ENCODE peak calls at places on chromosomes 4 and X, in eight cellular contexts. One of them, this sample, is unnamed. For H3K36me3, the result is how much of the 10 kb centered on the place peaks cover.

GRCh38 chrX:19627533-19627932 is 112.2 kb upstream of the MAP3K15 start:
- DNase-seq in tibial nerve: no peak
- DNase-seq in ovary: no peak
- DNase-seq in stomach: no peak
- DNase-seq in K562: no peak
- DNase-seq in suprapubic skin: no peak
- DNase-seq in sigmoid colon: no peak
- DNase-seq in H1: no peak
- DNase-seq in this sample: no peak

GRCh38 chrX:120857240-120857639 is 18.4 kb downstream of the CT47B1 start:
- DNase-seq in tibial nerve: no peak
- DNase-seq in ovary: no peak
- DNase-seq in stomach: no peak
- DNase-seq in K562: no peak
- DNase-seq in suprapubic skin: no peak
- DNase-seq in sigmoid colon: no peak
- DNase-seq in H1: peak
- DNase-seq in this sample: no peak

GRCh38 chr4:138659041-138659565 is 356.5 kb upstream of the NOCT start:
- DNase-seq in tibial nerve: no peak
- DNase-seq in ovary: no peak
- DNase-seq in stomach: no peak
- DNase-seq in K562: no peak
- DNase-seq in suprapubic skin: no peak
- DNase-seq in sigmoid colon: no peak
- DNase-seq in H1: no peak
- DNase-seq in this sample: no peak

GRCh38 chrX:1385251-1385794 is 6.6 kb downstream of the SLC25A6 start:
- DNase-seq in tibial nerve: no peak
- DNase-seq in ovary: no peak
- DNase-seq in stomach: no peak
- DNase-seq in K562: no peak
- DNase-seq in suprapubic skin: peak
- DNase-seq in sigmoid colon: peak
- DNase-seq in H1: peak
- DNase-seq in this sample: no peak

GRCh38 chr4:174119051-174119450 is 164.4 kb downstream of the FBXO8 start:
- DNase-seq in tibial nerve: no peak
- DNase-seq in ovary: peak
- DNase-seq in stomach: no peak
- DNase-seq in K562: no peak
- DNase-seq in suprapubic skin: no peak
- DNase-seq in sigmoid colon: no peak
- DNase-seq in H1: no peak
- DNase-seq in this sample: no peak

GRCh38 chrX:150581093-150581775 is 12.8 kb downstream of the MTM1 start:
- DNase-seq in tibial nerve: no peak
- DNase-seq in ovary: no peak
- DNase-seq in stomach: no peak
- DNase-seq in K562: no peak
- DNase-seq in suprapubic skin: no peak
- DNase-seq in sigmoid colon: no peak
- DNase-seq in H1: no peak
- DNase-seq in this sample: no peak

GRCh38 chr4:4881432-4881831 is 22.0 kb downstream of the MSX1 start:
- DNase-seq in tibial nerve: no peak
- DNase-seq in ovary: no peak
- DNase-seq in stomach: no peak
- DNase-seq in K562: no peak
- DNase-seq in suprapubic skin: no peak
- DNase-seq in sigmoid colon: no peak
- DNase-seq in H1: no peak
- DNase-seq in this sample: no peak

GRCh38 chr4:123488916-123489315 is 92.3 kb downstream of the SPRY1 start:
- DNase-seq in tibial nerve: no peak
- DNase-seq in ovary: no peak
- DNase-seq in stomach: no peak
- DNase-seq in K562: peak
- DNase-seq in suprapubic skin: no peak
- DNase-seq in sigmoid colon: no peak
- DNase-seq in H1: no peak
- DNase-seq in this sample: no peak

GRCh38 chr4:70651864-70652506 is 14.3 kb downstream of the JCHAIN start:
- DNase-seq in tibial nerve: no peak
- DNase-seq in ovary: no peak
- DNase-seq in stomach: no peak
- DNase-seq in K562: no peak
- DNase-seq in suprapubic skin: no peak
- DNase-seq in sigmoid colon: no peak
- DNase-seq in H1: peak
- DNase-seq in this sample: no peak

GRCh38 chrX:110053453-110053852 is 50.5 kb downstream of the TMEM164 start:
- DNase-seq in tibial nerve: no peak
- DNase-seq in ovary: no peak
- DNase-seq in stomach: no peak
- DNase-seq in K562: no peak
- DNase-seq in suprapubic skin: no peak
- DNase-seq in sigmoid colon: no peak
- DNase-seq in H1: no peak
- DNase-seq in this sample: no peak

GRCh38 chrX:30679369-30679768 is 26.1 kb downstream of the GK start:
- DNase-seq in tibial nerve: no peak
- DNase-seq in ovary: no peak
- DNase-seq in stomach: no peak
- DNase-seq in K562: no peak
- DNase-seq in suprapubic skin: no peak
- DNase-seq in sigmoid colon: no peak
- DNase-seq in H1: no peak
- DNase-seq in this sample: peak

GRCh38 chr4:55993994-55994657 is 45.4 kb downstream of the CEP135 start:
- DNase-seq in tibial nerve: no peak
- DNase-seq in ovary: no peak
- DNase-seq in stomach: no peak
- DNase-seq in K562: no peak
- DNase-seq in suprapubic skin: no peak
- DNase-seq in sigmoid colon: no peak
- DNase-seq in H1: no peak
- DNase-seq in this sample: no peak

GRCh38 chr4:55989716-55990115 is 41.0 kb downstream of the CEP135 start:
- DNase-seq in tibial nerve: no peak
- DNase-seq in ovary: no peak
- DNase-seq in stomach: no peak
- DNase-seq in K562: no peak
- DNase-seq in suprapubic skin: no peak
- DNase-seq in sigmoid colon: no peak
- DNase-seq in H1: no peak
- DNase-seq in this sample: no peak
- TF ChIP-seq EP300 in tibial nerve: no peak
- TF ChIP-seq EP300 in ovary: no peak
- TF ChIP-seq EP300 in stomach: no peak
- TF ChIP-seq EP300 in K562: no peak
- TF ChIP-seq EP300 in suprapubic skin: no peak
- TF ChIP-seq EP300 in sigmoid colon: no peak
- TF ChIP-seq EP300 in H1: no peak
- TF ChIP-seq EP300 in this sample: no peak

DNA sequence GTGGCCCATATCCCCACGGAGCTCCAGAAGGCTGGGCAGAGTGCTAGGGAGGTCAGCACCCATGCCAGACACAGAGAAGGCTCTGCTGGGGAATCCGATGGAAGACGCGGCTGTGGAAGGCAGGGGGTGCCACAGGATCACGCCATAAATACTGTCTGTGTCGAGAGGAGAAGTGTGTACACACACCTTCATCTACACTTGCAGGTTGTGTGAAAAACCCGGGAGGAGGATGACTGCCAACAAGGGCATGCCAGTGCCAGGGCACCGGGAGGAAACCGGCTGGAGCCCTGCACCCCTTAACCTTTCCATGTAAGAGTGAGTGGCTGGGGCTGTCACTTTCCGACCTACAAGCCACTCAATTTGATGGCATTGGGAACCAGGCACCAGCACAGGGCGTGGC is 31.2 kb downstream of the LETM1 start:
- DNase-seq in tibial nerve: no peak
- DNase-seq in ovary: no peak
- DNase-seq in stomach: no peak
- DNase-seq in K562: no peak
- DNase-seq in suprapubic skin: no peak
- DNase-seq in sigmoid colon: no peak
- DNase-seq in H1: no peak
- DNase-seq in this sample: no peak
- H3K36me3 ChIP-seq in tibial nerve: half or more
- H3K36me3 ChIP-seq in ovary: under half
- H3K36me3 ChIP-seq in stomach: half or more
- H3K36me3 ChIP-seq in K562: half or more
- H3K36me3 ChIP-seq in suprapubic skin: half or more
- H3K36me3 ChIP-seq in sigmoid colon: under half
- H3K36me3 ChIP-seq in H1: under half
- H3K36me3 ChIP-seq in this sample: under half

GRCh38 chr4:108743021-108743420 is 19.8 kb downstream of the ETNPPL start:
- DNase-seq in tibial nerve: no peak
- DNase-seq in ovary: no peak
- DNase-seq in stomach: no peak
- DNase-seq in K562: no peak
- DNase-seq in suprapubic skin: no peak
- DNase-seq in sigmoid colon: no peak
- DNase-seq in H1: no peak
- DNase-seq in this sample: no peak
- TF ChIP-seq EP300 in tibial nerve: peak
- TF ChIP-seq EP300 in ovary: no peak
- TF ChIP-seq EP300 in stomach: no peak
- TF ChIP-seq EP300 in K562: no peak
- TF ChIP-seq EP300 in suprapubic skin: no peak
- TF ChIP-seq EP300 in sigmoid colon: no peak
- TF ChIP-seq EP300 in H1: no peak
- TF ChIP-seq EP300 in this sample: no peak

GRCh38 chrX:100830143-100830542 is 10.0 kb downstream of the CSTF2 start:
- DNase-seq in tibial nerve: no peak
- DNase-seq in ovary: no peak
- DNase-seq in stomach: no peak
- DNase-seq in K562: no peak
- DNase-seq in suprapubic skin: no peak
- DNase-seq in sigmoid colon: no peak
- DNase-seq in H1: no peak
- DNase-seq in this sample: no peak
- H3K36me3 ChIP-seq in tibial nerve: half or more
- H3K36me3 ChIP-seq in ovary: under half
- H3K36me3 ChIP-seq in stomach: half or more
- H3K36me3 ChIP-seq in K562: half or more
- H3K36me3 ChIP-seq in suprapubic skin: under half
- H3K36me3 ChIP-seq in sigmoid colon: under half
- H3K36me3 ChIP-seq in H1: under half
- H3K36me3 ChIP-seq in this sample: under half

DNA sequence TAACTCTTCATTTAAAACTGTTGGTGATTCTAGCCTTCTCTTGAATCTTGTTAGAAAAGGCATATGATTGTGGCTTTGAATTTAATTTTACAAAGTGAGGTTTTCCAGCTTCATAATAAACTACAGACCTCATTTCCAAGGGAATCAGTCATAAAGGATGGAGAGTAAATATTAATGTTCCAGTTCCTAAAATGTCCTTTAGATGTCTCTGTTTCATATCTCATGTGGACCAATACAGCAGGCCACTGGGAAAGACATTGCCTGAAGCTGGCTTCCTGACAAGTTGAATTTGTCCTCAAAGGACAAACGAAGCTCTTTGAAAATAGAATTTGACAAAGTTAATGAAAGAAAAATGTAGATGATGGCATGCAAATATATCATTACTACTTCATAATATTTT is 125.4 kb downstream of the ZNF330 start:
- DNase-seq in tibial nerve: no peak
- DNase-seq in ovary: no peak
- DNase-seq in stomach: no peak
- DNase-seq in K562: peak
- DNase-seq in suprapubic skin: no peak
- DNase-seq in sigmoid colon: no peak
- DNase-seq in H1: no peak
- DNase-seq in this sample: no peak
- TF ChIP-seq EP300 in tibial nerve: peak
- TF ChIP-seq EP300 in ovary: no peak
- TF ChIP-seq EP300 in stomach: no peak
- TF ChIP-seq EP300 in K562: no peak
- TF ChIP-seq EP300 in suprapubic skin: no peak
- TF ChIP-seq EP300 in sigmoid colon: no peak
- TF ChIP-seq EP300 in H1: no peak
- TF ChIP-seq EP300 in this sample: no peak

This sample was measured in transverse colon.